ENCODE peak calls at places on chromosomes 1 and 21, in seven cellular contexts. B is ELR; I is astrocyte of the cerebellum; W is cardiac fibroblast; K is stimulated activated CD4-positive, alpha-beta T cell treated with anti-CD3 and anti-CD28 coated beads, TNF-alpha, amount 100 ng/mL, for 1 hour; V is T-helper 1 cell; O is GM12892. S is an unnamed sample.

GRCh38 chr1:203625623-203626189 is 926 bp upstream of the ATP2B4 start:
- DNase-seq in V (no peak), K (no peak), W (peak), B (peak), I (no peak), O (no peak), S (no peak)

GRCh38 chr1:107196973-107197562 is 56.2 kb downstream of the NTNG1 start:
- DNase-seq in O (no peak), I (no peak), K (no peak), W (peak), V (no peak), B (peak), S (no peak)

GRCh38 chr1:4267381-4268261 is 367.5 kb upstream of the C1orf174 start:
- DNase-seq in O (no peak), I (no peak), W (no peak), K (no peak), V (no peak), B (no peak), S (no peak)

GRCh38 chr1:209387969-209388329 is 195.6 kb upstream of the CAMK1G start:
- DNase-seq in W (peak), O (no peak), V (no peak), I (no peak), K (no peak), B (peak), S (no peak)

GRCh38 chr1:114272593-114272992 is 118.9 kb upstream of the SYT6 start:
- DNase-seq in K (no peak), V (no peak), I (no peak), O (no peak), B (no peak), W (no peak), S (no peak)

GRCh38 chr1:209823143-209824041 is 4.4 kb upstream of the UTP25 start:
- DNase-seq in W (peak), V (no peak), O (no peak), I (peak), B (peak), K (no peak), S (no peak)

GRCh38 chr21:42650033-42650370 is 3.4 kb upstream of the PDE9A start:
- DNase-seq in B (no peak), V (no peak), K (no peak), I (no peak), O (no peak), W (no peak), S (no peak)

GRCh38 chr1:168273575-168273974 is 7.1 kb upstream of the TBX19 start:
- DNase-seq in V (no peak), K (no peak), W (no peak), I (peak), B (no peak), O (no peak), S (no peak)

GRCh38 chr1:183444243-183444642 is 26.1 kb upstream of the NMNAT2 start:
- DNase-seq in B (peak), I (no peak), V (no peak), W (peak), O (no peak), K (no peak), S (no peak)

GRCh38 chr21:42974832-42975820 is 764 bp downstream of the PKNOX1 start:
- DNase-seq in O (peak), I (peak), B (peak), V (peak), W (peak), K (peak), S (peak)

GRCh38 chr1:44584167-44584566 is 90.1 kb downstream of the TMEM53 start:
- DNase-seq in O (no peak), K (no peak), W (no peak), V (no peak), I (no peak), B (no peak), S (no peak)

GRCh38 chr1:103194060-103194459 is 85.7 kb upstream of the COL11A1 start:
- DNase-seq in O (no peak), B (peak), I (no peak), K (no peak), W (no peak), V (no peak), S (no peak)

GRCh38 chr1:164914208-164914607 is 355.2 kb downstream of the PBX1 start:
- DNase-seq in O (no peak), B (no peak), V (no peak), I (peak), K (no peak), W (peak), S (no peak)

GRCh38 chr1:10122926-10123325 is 87.4 kb upstream of the KIF1B start:
- DNase-seq in V (no peak), O (no peak), I (peak), K (no peak), W (peak), B (peak), S (no peak)

GRCh38 chr1:31127266-31127665 is 61.7 kb upstream of the PUM1 start:
- DNase-seq in V (no peak), I (no peak), K (no peak), B (no peak), O (no peak), W (peak), S (no peak)

GRCh38 chr1:50978144-50978851 is 8.3 kb downstream of the CDKN2C start:
- DNase-seq in K (no peak), I (no peak), V (no peak), B (peak), O (peak), W (peak), S (peak)

GRCh38 chr1:1364266-1364665 is 5.9 kb upstream of the MXRA8 start:
- DNase-seq in B (no peak), W (no peak), V (no peak), I (no peak), K (no peak), O (no peak), S (no peak)

GRCh38 chr1:192284927-192285326 is 31.9 kb upstream of the RGS21 start:
- DNase-seq in V (no peak), I (no peak), W (no peak), O (no peak), B (no peak), K (no peak), S (no peak)

GRCh38 chr1:53948291-53948690 is 2.1 kb downstream of the LRRC42 start:
- DNase-seq in V (no peak), B (no peak), O (no peak), I (no peak), K (no peak), W (no peak), S (no peak)

GRCh38 chr1:166920561-166921475 is 44.8 kb upstream of the TADA1 start:
- DNase-seq in W (no peak), B (no peak), O (no peak), V (no peak), K (no peak), I (no peak), S (no peak)

GRCh38 chr1:201184734-201185453 is 5.7 kb upstream of the IGFN1 start:
- DNase-seq in W (peak), V (no peak), K (no peak), B (peak), I (peak), O (no peak), S (peak)

GRCh38 chr1:199243423-199244061 is 604.7 kb downstream of the PTPRC start:
- DNase-seq in B (peak), W (peak), K (peak), V (peak), I (no peak), O (peak), S (peak)

GRCh38 chr1:18360251-18360650 is 120.5 kb upstream of the KLHDC7A start:
- DNase-seq in I (no peak), K (no peak), W (no peak), V (no peak), B (no peak), O (no peak), S (no peak)

GRCh38 chr1:6777813-6778212 is 7.4 kb upstream of the CAMTA1 start:
- DNase-seq in B (no peak), V (no peak), I (no peak), K (no peak), W (no peak), O (no peak), S (no peak)

GRCh38 chr1:59767119-59767518 is 47.6 kb upstream of the HOOK1 start:
- DNase-seq in K (no peak), O (no peak), I (no peak), B (no peak), W (peak), V (no peak), S (no peak)

GRCh38 chr1:169184812-169185211 is 78.3 kb downstream of the ATP1B1 start:
- DNase-seq in I (no peak), K (no peak), W (no peak), B (no peak), V (no peak), O (no peak), S (no peak)

S was measured in substantia nigra.